ENCODE peak calls at places on chromosomes 13 and 19, in six cellular contexts. E, X, V, U, N and C are unnamed samples.

GRCh38 chr13:30787747-30788535 is 52.6 kb downstream of the ALOX5AP start:
- DNase-seq in E (no peak), X (no peak), V (no peak), U (no peak), N (no peak), C (no peak)

GRCh38 chr13:28631792-28632191 is 27.1 kb upstream of the POMP start:
- DNase-seq in E (no peak), X (no peak), V (no peak), U (no peak), N (no peak), C (no peak)

GRCh38 chr19:39293394-39293793 is 2.8 kb upstream of the IFNL1 start:
- DNase-seq in E (no peak), X (no peak), V (no peak), U (no peak), N (no peak), C (no peak)

GRCh38 chr13:24216176-24216575 is 55.7 kb downstream of the SPATA13 start:
- DNase-seq in E (no peak), X (no peak), V (no peak), U (no peak), N (no peak), C (no peak)

GRCh38 chr19:45352471-45352870 is 11.9 kb downstream of the KLC3 start:
- DNase-seq in E (no peak), X (no peak), V (no peak), U (no peak), N (no peak), C (no peak)

GRCh38 chr19:18932216-18932841 is 8.7 kb downstream of the HOMER3 start:
- DNase-seq in E (peak; percentile 90), X (peak; percentile 81), V (peak; percentile 41), U (no peak), N (peak; percentile 75), C (no peak)

GRCh38 chr19:28012361-28012760 is 1200.6 kb downstream of the UQCRFS1 start:
- DNase-seq in E (peak; percentile 50), X (no peak), V (no peak), U (no peak), N (peak; percentile 65), C (no peak)

GRCh38 chr13:49436890-49437289 is 7.0 kb downstream of the CAB39L start:
- DNase-seq in E (no peak), X (no peak), V (peak; percentile 46), U (no peak), N (no peak), C (peak; percentile 12)

GRCh38 chr19:8306235-8307054 is 1.7 kb downstream of the CD320 start:
- DNase-seq in E (peak; percentile 4), X (peak; percentile 11), V (no peak), U (no peak), N (no peak), C (no peak)

GRCh38 chr13:20525144-20525600 is 485 bp downstream of the CRYL1 start:
- DNase-seq in E (no peak), X (peak; percentile 24), V (no peak), U (no peak), N (peak; percentile 51), C (peak; percentile 31)

GRCh38 chr13:75637101-75637774 is 1.1 kb downstream of the LMO7 start:
- DNase-seq in E (no peak), X (no peak), V (no peak), U (no peak), N (no peak), C (no peak)

GRCh38 chr13:50015750-50016149 is 506 bp downstream of the KCNRG start:
- DNase-seq in E (no peak), X (no peak), V (no peak), U (no peak), N (no peak), C (no peak)

GRCh38 chr19:7340959-7341837 is 7.5 kb upstream of the ARHGEF18 start:
- DNase-seq in E (peak; percentile 94), X (peak; percentile 90), V (peak; percentile 69), U (peak; percentile 43), N (peak; percentile 93), C (peak; percentile 65)

GRCh38 chr19:44720945-44721344 is 22.0 kb downstream of the CEACAM16 start:
- DNase-seq in E (no peak), X (no peak), V (no peak), U (no peak), N (peak; percentile 55), C (no peak)

GRCh38 chr13:95492044-95492801 is 60.3 kb upstream of the CLDN10 start:
- DNase-seq in E (no peak), X (no peak), V (no peak), U (no peak), N (no peak), C (no peak)

GRCh38 chr19:19032420-19033175 is 719 bp downstream of the SUGP2 start:
- DNase-seq in E (peak; percentile 85), X (peak; percentile 82), V (peak; percentile 95), U (peak; percentile 77), N (peak; percentile 95), C (peak; percentile 70)

GRCh38 chr19:49155005-49155826 is at the start of gene HRC:
- DNase-seq in E (no peak), X (no peak), V (no peak), U (no peak), N (no peak), C (no peak)

GRCh38 chr13:45119990-45120864 is at the start of gene GTF2F2:
- DNase-seq in E (peak; percentile 86), X (peak; percentile 90), V (peak; percentile 80), U (peak; percentile 82), N (peak; percentile 88), C (peak; percentile 90)

GRCh38 chr13:99652141-99652540 is 150.9 kb downstream of the TM9SF2 start:
- DNase-seq in E (no peak), X (no peak), V (no peak), U (no peak), N (no peak), C (no peak)

GRCh38 chr13:100913143-100913542 is 238.5 kb upstream of the TMTC4 start:
- DNase-seq in E (no peak), X (no peak), V (no peak), U (no peak), N (no peak), C (no peak)

GRCh38 chr19:18083929-18084684 is 2.6 kb downstream of the IL12RB1 start:
- DNase-seq in E (no peak), X (no peak), V (no peak), U (no peak), N (no peak), C (no peak)

GRCh38 chr19:40982594-40983101 is 8.4 kb upstream of the CYP2B6 start:
- DNase-seq in E (no peak), X (no peak), V (peak; percentile 18), U (no peak), N (no peak), C (no peak)

GRCh38 chr19:30172643-30173242 is 199.4 kb upstream of the ZNF536 start:
- DNase-seq in E (no peak), X (no peak), V (no peak), U (no peak), N (no peak), C (no peak)

GRCh38 chr13:99366075-99366987 is 59.1 kb upstream of the GPR183 start:
- DNase-seq in E (no peak), X (peak; percentile 10), V (no peak), U (no peak), N (peak; percentile 62), C (no peak)

GRCh38 chr13:44765076-44765475 is 188.9 kb upstream of the TSC22D1 start:
- DNase-seq in E (no peak), X (no peak), V (no peak), U (no peak), N (no peak), C (no peak)

GRCh38 chr13:29587645-29588044 is 7.8 kb downstream of the SLC7A1 start:
- DNase-seq in E (no peak), X (no peak), V (no peak), U (no peak), N (no peak), C (no peak)

GRCh38 chr13:49314344-49314882 is 66.7 kb downstream of the CDADC1 start:
- DNase-seq in E (no peak), X (no peak), V (peak; percentile 35), U (no peak), N (no peak), C (peak; percentile 75)

GRCh38 chr13:112103971-112104872 is 37.3 kb downstream of the SOX1 start:
- DNase-seq in E (no peak), X (no peak), V (no peak), U (no peak), N (no peak), C (no peak)

GRCh38 chr13:35984776-35985453 is 146.3 kb downstream of the DCLK1 start:
- DNase-seq in E (no peak), X (no peak), V (no peak), U (no peak), N (no peak), C (no peak)